ENCODE peak calls at places on chromosome 6, in ten cellular contexts. A, C, L, H, S, U, M, N, Z and W are unnamed samples.

GRCh38 chr6:2765166-2765895 is at the start of gene WRNIP1:
- DNase-seq in A (peak), C (peak), L (peak), H (peak), S (peak), U (peak), M (peak), N (peak), Z (peak), W (peak)

GRCh38 chr6:36714511-36714910 is 16.9 kb downstream of the RAB44 start:
- DNase-seq in A (no peak), C (no peak), L (peak), H (no peak), S (no peak), U (no peak), M (no peak), N (no peak), Z (no peak), W (no peak)

GRCh38 chr6:80003841-80004198 is 629 bp upstream of the TTK start:
- DNase-seq in A (no peak), C (peak), L (no peak), H (peak), S (no peak), U (no peak), M (peak), N (peak), Z (peak), W (peak)

GRCh38 chr6:30646450-30647038 is 389 bp upstream of the C6orf136 start:
- DNase-seq in A (no peak), C (peak), L (no peak), H (peak), S (no peak), U (peak), M (no peak), N (peak), Z (peak), W (no peak)

GRCh38 chr6:1176595-1176994 is 135.3 kb upstream of the FOXQ1 start:
- DNase-seq in A (no peak), C (no peak), L (no peak), H (no peak), S (no peak), U (peak), M (no peak), N (no peak), Z (no peak), W (no peak)

GRCh38 chr6:151067684-151068596 is 171.8 kb upstream of the AKAP12 start:
- DNase-seq in A (no peak), C (no peak), L (no peak), H (peak), S (peak), U (peak), M (peak), N (no peak), Z (no peak), W (no peak)

GRCh38 chr6:146850238-146850896 is 251.6 kb downstream of the ADGB start:
- DNase-seq in A (no peak), C (no peak), L (no peak), H (peak), S (peak), U (peak), M (no peak), N (no peak), Z (peak), W (peak)

GRCh38 chr6:41966961-41967311 is 25.3 kb upstream of the CCND3 start:
- DNase-seq in A (no peak), C (no peak), L (peak), H (peak), S (peak), U (peak), M (no peak), N (no peak), Z (no peak), W (no peak)

GRCh38 chr6:19159087-19159486 is 678.1 kb upstream of the ID4 start:
- DNase-seq in A (no peak), C (no peak), L (no peak), H (no peak), S (no peak), U (peak), M (no peak), N (no peak), Z (no peak), W (no peak)